ENCODE peak calls at places on chromosomes 4 and X, in six cellular contexts. One of them, this sample, is unnamed.

GRCh38 chrX:64394059-64394873 is 986 bp downstream of the MTMR8 start:
- DNase-seq in colonic mucosa: no peak
- DNase-seq in fibroblast of lung: no peak
- DNase-seq in left ventricle myocardium inferior: no peak
- DNase-seq in tibial artery: no peak
- DNase-seq in ovary: no peak
- DNase-seq in this sample: no peak

GRCh38 chr4:57905965-57906364 is 795.8 kb upstream of the IGFBP7 start:
- DNase-seq in colonic mucosa: no peak
- DNase-seq in fibroblast of lung: no peak
- DNase-seq in left ventricle myocardium inferior: no peak
- DNase-seq in tibial artery: no peak
- DNase-seq in ovary: no peak
- DNase-seq in this sample: no peak

GRCh38 chr4:101254776-101255175 is 92.5 kb downstream of the PPP3CA start:
- DNase-seq in colonic mucosa: no peak
- DNase-seq in fibroblast of lung: no peak
- DNase-seq in left ventricle myocardium inferior: no peak
- DNase-seq in tibial artery: no peak
- DNase-seq in ovary: no peak
- DNase-seq in this sample: no peak

GRCh38 chrX:149527705-149528104 is 13.1 kb upstream of the EOLA1 start:
- DNase-seq in colonic mucosa: no peak
- DNase-seq in fibroblast of lung: no peak
- DNase-seq in left ventricle myocardium inferior: no peak
- DNase-seq in tibial artery: no peak
- DNase-seq in ovary: no peak
- DNase-seq in this sample: no peak

GRCh38 chr4:3226944-3227343 is 22.0 kb upstream of the MSANTD1 start:
- DNase-seq in colonic mucosa: no peak
- DNase-seq in fibroblast of lung: no peak
- DNase-seq in left ventricle myocardium inferior: no peak
- DNase-seq in tibial artery: peak; percentile 45
- DNase-seq in ovary: peak; percentile 8
- DNase-seq in this sample: no peak

GRCh38 chr4:177726111-177726510 is 283.9 kb upstream of the AGA start:
- DNase-seq in colonic mucosa: no peak
- DNase-seq in fibroblast of lung: peak; percentile 62
- DNase-seq in left ventricle myocardium inferior: no peak
- DNase-seq in tibial artery: no peak
- DNase-seq in ovary: no peak
- DNase-seq in this sample: no peak

GRCh38 chr4:10099521-10100325 is 16.9 kb downstream of the WDR1 start:
- DNase-seq in colonic mucosa: no peak
- DNase-seq in fibroblast of lung: no peak
- DNase-seq in left ventricle myocardium inferior: no peak
- DNase-seq in tibial artery: no peak
- DNase-seq in ovary: no peak
- DNase-seq in this sample: no peak

GRCh38 chrX:101291204-101291603 is at the start of gene TAF7L:
- DNase-seq in colonic mucosa: no peak
- DNase-seq in fibroblast of lung: peak; percentile 22
- DNase-seq in left ventricle myocardium inferior: no peak
- DNase-seq in tibial artery: no peak
- DNase-seq in ovary: peak; percentile 13
- DNase-seq in this sample: no peak

GRCh38 chr4:108743021-108743420 is 19.8 kb downstream of the ETNPPL start:
- DNase-seq in colonic mucosa: no peak
- DNase-seq in fibroblast of lung: no peak
- DNase-seq in left ventricle myocardium inferior: no peak
- DNase-seq in tibial artery: no peak
- DNase-seq in ovary: no peak
- DNase-seq in this sample: no peak
- TF ChIP-seq CTCF in colonic mucosa: no peak
- TF ChIP-seq CTCF in fibroblast of lung: no peak
- TF ChIP-seq CTCF in left ventricle myocardium inferior: no peak
- TF ChIP-seq CTCF in tibial artery: no peak
- TF ChIP-seq CTCF in ovary: no peak
- TF ChIP-seq CTCF in this sample: no peak

GRCh38 chr4:114373508-114373907 is 225.1 kb upstream of the UGT8 start:
- DNase-seq in colonic mucosa: no peak
- DNase-seq in fibroblast of lung: no peak
- DNase-seq in left ventricle myocardium inferior: no peak
- DNase-seq in tibial artery: no peak
- DNase-seq in ovary: no peak
- DNase-seq in this sample: no peak
- H3K4me3 ChIP-seq in colonic mucosa: no peak overlapping the region
- H3K4me3 ChIP-seq in fibroblast of lung: no peak overlapping the region
- H3K4me3 ChIP-seq in left ventricle myocardium inferior: no peak overlapping the region
- H3K4me3 ChIP-seq in tibial artery: no peak overlapping the region
- H3K4me3 ChIP-seq in ovary: no peak overlapping the region
- H3K4me3 ChIP-seq in this sample: no peak overlapping the region

GRCh38 chrX:38805294-38806053 is 4.2 kb downstream of the MID1IP1 start:
- DNase-seq in colonic mucosa: peak; percentile 63
- DNase-seq in fibroblast of lung: peak; percentile 68
- DNase-seq in left ventricle myocardium inferior: peak; percentile 67
- DNase-seq in tibial artery: peak; percentile 87
- DNase-seq in ovary: peak; percentile 70
- DNase-seq in this sample: peak; percentile 84

GRCh38 chrX:38804481-38805293 is 3.4 kb downstream of the MID1IP1 start:
- DNase-seq in colonic mucosa: no peak
- DNase-seq in fibroblast of lung: no peak
- DNase-seq in left ventricle myocardium inferior: peak; percentile 33
- DNase-seq in tibial artery: peak; percentile 64
- DNase-seq in ovary: peak; percentile 47
- DNase-seq in this sample: peak; percentile 74

GRCh38 chrX:38807873-38808272 is 6.6 kb downstream of the MID1IP1 start:
- DNase-seq in colonic mucosa: no peak
- DNase-seq in fibroblast of lung: peak; percentile 41
- DNase-seq in left ventricle myocardium inferior: no peak
- DNase-seq in tibial artery: no peak
- DNase-seq in ovary: no peak
- DNase-seq in this sample: no peak

GRCh38 chrX:38806054-38806389 is 4.8 kb downstream of the MID1IP1 start:
- DNase-seq in colonic mucosa: no peak
- DNase-seq in fibroblast of lung: no peak
- DNase-seq in left ventricle myocardium inferior: no peak
- DNase-seq in tibial artery: no peak
- DNase-seq in ovary: no peak
- DNase-seq in this sample: no peak

DNA sequence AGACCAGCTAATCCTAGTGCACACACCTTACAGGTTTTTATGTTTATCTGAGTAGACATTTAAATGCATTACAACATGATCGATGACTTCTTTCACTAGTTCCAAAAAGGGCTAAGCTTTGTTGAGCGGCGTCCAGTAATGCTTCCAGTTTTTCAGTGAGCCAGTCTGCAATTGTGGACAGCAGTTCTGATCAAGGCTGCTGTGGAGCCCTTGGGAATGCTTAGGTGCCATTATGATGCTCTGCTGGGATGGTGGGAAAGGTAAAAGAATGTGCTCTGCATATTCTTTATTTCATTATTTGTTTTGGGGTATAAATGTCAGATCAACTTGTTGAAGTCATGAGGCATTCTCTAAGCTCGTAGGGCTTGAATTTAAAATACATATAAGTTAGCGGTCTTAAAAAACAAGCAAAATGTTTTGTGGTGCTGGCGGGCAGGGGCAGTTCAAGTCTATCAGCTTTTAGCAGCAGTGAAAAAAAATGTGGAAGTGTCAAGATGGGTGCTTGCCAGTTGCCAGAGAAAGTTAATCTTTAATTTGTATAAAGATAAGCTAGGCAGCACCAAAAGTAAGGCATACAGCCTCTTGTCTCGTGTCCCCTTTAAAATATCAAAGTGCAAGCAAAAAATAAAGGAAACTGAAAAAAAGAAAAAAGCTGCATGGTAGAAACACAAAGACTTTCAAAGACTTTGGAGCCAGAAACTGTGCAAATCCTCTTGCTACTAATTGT is 5.8 kb downstream of the MID1IP1 start:
- DNase-seq in colonic mucosa: no peak
- DNase-seq in fibroblast of lung: no peak
- DNase-seq in left ventricle myocardium inferior: no peak
- DNase-seq in tibial artery: no peak
- DNase-seq in ovary: no peak
- DNase-seq in this sample: no peak
- H3K27ac ChIP-seq in colonic mucosa: peak overlapping the region; percentile 78
- H3K27ac ChIP-seq in fibroblast of lung: no peak overlapping the region
- H3K27ac ChIP-seq in left ventricle myocardium inferior: peak overlapping the region; percentile 97
- H3K27ac ChIP-seq in tibial artery: peak overlapping the region; percentile 92
- H3K27ac ChIP-seq in ovary: no peak overlapping the region
- H3K27ac ChIP-seq in this sample: peak overlapping the region; percentile 7

GRCh38 chr4:1815096-1815996 is 22.3 kb downstream of the FGFR3 start:
- DNase-seq in colonic mucosa: no peak
- DNase-seq in fibroblast of lung: no peak
- DNase-seq in left ventricle myocardium inferior: no peak
- DNase-seq in tibial artery: no peak
- DNase-seq in ovary: no peak
- DNase-seq in this sample: no peak
- TF ChIP-seq CTCF in colonic mucosa: no peak
- TF ChIP-seq CTCF in fibroblast of lung: no peak
- TF ChIP-seq CTCF in left ventricle myocardium inferior: no peak
- TF ChIP-seq CTCF in tibial artery: no peak
- TF ChIP-seq CTCF in ovary: no peak
- TF ChIP-seq CTCF in this sample: no peak

GRCh38 chrX:140503714-140504351 is 1.0 kb downstream of the SOX3 start:
- DNase-seq in colonic mucosa: no peak
- DNase-seq in fibroblast of lung: peak; percentile 34
- DNase-seq in left ventricle myocardium inferior: no peak
- DNase-seq in tibial artery: no peak
- DNase-seq in ovary: no peak
- DNase-seq in this sample: no peak
- H3K4me3 ChIP-seq in colonic mucosa: no peak overlapping the region
- H3K4me3 ChIP-seq in fibroblast of lung: no peak overlapping the region
- H3K4me3 ChIP-seq in left ventricle myocardium inferior: peak overlapping the region; percentile 57
- H3K4me3 ChIP-seq in tibial artery: peak overlapping the region; percentile 44
- H3K4me3 ChIP-seq in ovary: no peak overlapping the region
- H3K4me3 ChIP-seq in this sample: peak overlapping the region; percentile 69

GRCh38 chr4:119136541-119136940 is 909 bp downstream of the MYOZ2 start:
- DNase-seq in colonic mucosa: no peak
- DNase-seq in fibroblast of lung: no peak
- DNase-seq in left ventricle myocardium inferior: no peak
- DNase-seq in tibial artery: no peak
- DNase-seq in ovary: no peak
- DNase-seq in this sample: no peak
- H3K27ac ChIP-seq in colonic mucosa: no peak overlapping the region
- H3K27ac ChIP-seq in fibroblast of lung: no peak overlapping the region
- H3K27ac ChIP-seq in left ventricle myocardium inferior: peak overlapping the region; percentile 91
- H3K27ac ChIP-seq in tibial artery: peak overlapping the region; percentile 39
- H3K27ac ChIP-seq in ovary: no peak overlapping the region
- H3K27ac ChIP-seq in this sample: no peak overlapping the region

GRCh38 chr4:7782783-7783182 is 156.9 kb downstream of the AFAP1 start:
- DNase-seq in colonic mucosa: no peak
- DNase-seq in fibroblast of lung: peak; percentile 39
- DNase-seq in left ventricle myocardium inferior: no peak
- DNase-seq in tibial artery: no peak
- DNase-seq in ovary: no peak
- DNase-seq in this sample: no peak
- TF ChIP-seq CTCF in colonic mucosa: no peak
- TF ChIP-seq CTCF in fibroblast of lung: no peak
- TF ChIP-seq CTCF in left ventricle myocardium inferior: no peak
- TF ChIP-seq CTCF in tibial artery: no peak
- TF ChIP-seq CTCF in ovary: no peak
- TF ChIP-seq CTCF in this sample: no peak

GRCh38 chr4:94507708-94508107 is 56.0 kb downstream of the PDLIM5 start:
- DNase-seq in colonic mucosa: peak; percentile 29
- DNase-seq in fibroblast of lung: peak; percentile 93
- DNase-seq in left ventricle myocardium inferior: peak; percentile 37
- DNase-seq in tibial artery: peak; percentile 91
- DNase-seq in ovary: no peak
- DNase-seq in this sample: peak; percentile 91

GRCh38 chr4:94507281-94507680 is 55.5 kb downstream of the PDLIM5 start:
- DNase-seq in colonic mucosa: no peak
- DNase-seq in fibroblast of lung: peak; percentile 14
- DNase-seq in left ventricle myocardium inferior: no peak
- DNase-seq in tibial artery: no peak
- DNase-seq in ovary: no peak
- DNase-seq in this sample: no peak

GRCh38 chr4:94506822-94507221 is 55.1 kb downstream of the PDLIM5 start:
- DNase-seq in colonic mucosa: peak; percentile 24
- DNase-seq in fibroblast of lung: no peak
- DNase-seq in left ventricle myocardium inferior: no peak
- DNase-seq in tibial artery: no peak
- DNase-seq in ovary: no peak
- DNase-seq in this sample: no peak

GRCh38 chr4:94508256-94508655 is 56.5 kb downstream of the PDLIM5 start:
- DNase-seq in colonic mucosa: no peak
- DNase-seq in fibroblast of lung: no peak
- DNase-seq in left ventricle myocardium inferior: no peak
- DNase-seq in tibial artery: no peak
- DNase-seq in ovary: no peak
- DNase-seq in this sample: no peak

DNA sequence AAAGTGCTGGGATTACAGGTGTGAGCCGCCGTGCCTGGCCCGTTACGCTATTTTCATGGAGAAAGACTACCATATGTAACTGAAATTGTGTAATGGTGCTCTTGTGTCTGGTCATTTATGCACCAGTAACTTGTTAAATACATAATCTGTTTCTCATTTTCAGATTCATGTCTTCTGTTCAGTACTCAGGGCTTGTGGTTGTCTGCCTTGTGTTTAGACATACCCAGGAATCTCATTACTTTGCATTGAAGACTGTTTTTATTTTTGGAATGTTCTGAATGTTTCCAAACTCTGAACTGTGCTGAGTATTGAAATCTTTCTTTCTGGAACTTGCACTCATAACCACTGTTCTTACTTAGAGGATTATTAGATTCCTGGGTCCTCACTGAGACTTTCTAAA is 52.8 kb downstream of the PDLIM5 start:
- DNase-seq in colonic mucosa: no peak
- DNase-seq in fibroblast of lung: peak; percentile 62
- DNase-seq in left ventricle myocardium inferior: no peak
- DNase-seq in tibial artery: no peak
- DNase-seq in ovary: no peak
- DNase-seq in this sample: no peak
- H3K4me3 ChIP-seq in colonic mucosa: no peak overlapping the region
- H3K4me3 ChIP-seq in fibroblast of lung: no peak overlapping the region
- H3K4me3 ChIP-seq in left ventricle myocardium inferior: no peak overlapping the region
- H3K4me3 ChIP-seq in tibial artery: no peak overlapping the region
- H3K4me3 ChIP-seq in ovary: no peak overlapping the region
- H3K4me3 ChIP-seq in this sample: no peak overlapping the region

This sample was measured in coronary artery.